ENCODE peak calls at places on chromosome 16, in ten cellular contexts. One of them, this sample, is unnamed.

GRCh38 chr16:68995011-68995504 is 110.4 kb upstream of the HAS3 start:
- DNase-seq in HFFc6: peak; percentile 69
- DNase-seq in endothelial cell: peak; percentile 7
- DNase-seq in ecto neural progenitor cell: no peak
- DNase-seq in heart right ventricle: no peak
- DNase-seq in AG09319: no peak
- DNase-seq in IMR-90: peak; percentile 58
- DNase-seq in neural crest cell: no peak
- DNase-seq in stimulated activated naive CD8-positive, alpha-beta T cell treated with anti-CD3 and anti-CD28 coated beads, Interleukin-15, amount 100 ng/mL, for 72 hours: no peak
- DNase-seq in aorta: no peak
- DNase-seq in this sample: no peak

GRCh38 chr16:48365030-48365600 is 20.1 kb downstream of the SIAH1 start:
- DNase-seq in aorta: no peak
- DNase-seq in endothelial cell: no peak
- DNase-seq in stimulated activated naive CD8-positive, alpha-beta T cell treated with anti-CD3 and anti-CD28 coated beads, Interleukin-15, amount 100 ng/mL, for 72 hours: no peak
- DNase-seq in HFFc6: no peak
- DNase-seq in AG09319: no peak
- DNase-seq in IMR-90: no peak
- DNase-seq in ecto neural progenitor cell: no peak
- DNase-seq in neural crest cell: no peak
- DNase-seq in heart right ventricle: no peak
- DNase-seq in this sample: no peak

GRCh38 chr16:67128417-67128816 is 18.7 kb downstream of the PHAF1 start:
- DNase-seq in neural crest cell: no peak
- DNase-seq in aorta: no peak
- DNase-seq in ecto neural progenitor cell: no peak
- DNase-seq in IMR-90: no peak
- DNase-seq in endothelial cell: no peak
- DNase-seq in heart right ventricle: no peak
- DNase-seq in HFFc6: no peak
- DNase-seq in stimulated activated naive CD8-positive, alpha-beta T cell treated with anti-CD3 and anti-CD28 coated beads, Interleukin-15, amount 100 ng/mL, for 72 hours: no peak
- DNase-seq in AG09319: no peak
- DNase-seq in this sample: no peak

GRCh38 chr16:28859326-28859725 is 4.3 kb upstream of the SH2B1 start:
- DNase-seq in neural crest cell: no peak
- DNase-seq in IMR-90: no peak
- DNase-seq in AG09319: no peak
- DNase-seq in heart right ventricle: no peak
- DNase-seq in ecto neural progenitor cell: no peak
- DNase-seq in HFFc6: no peak
- DNase-seq in endothelial cell: no peak
- DNase-seq in stimulated activated naive CD8-positive, alpha-beta T cell treated with anti-CD3 and anti-CD28 coated beads, Interleukin-15, amount 100 ng/mL, for 72 hours: no peak
- DNase-seq in aorta: no peak
- DNase-seq in this sample: no peak

GRCh38 chr16:3690991-3691720 is 26.2 kb downstream of the TRAP1 start:
- DNase-seq in IMR-90: no peak
- DNase-seq in heart right ventricle: no peak
- DNase-seq in neural crest cell: no peak
- DNase-seq in endothelial cell: no peak
- DNase-seq in AG09319: no peak
- DNase-seq in aorta: peak; percentile 70
- DNase-seq in ecto neural progenitor cell: no peak
- DNase-seq in stimulated activated naive CD8-positive, alpha-beta T cell treated with anti-CD3 and anti-CD28 coated beads, Interleukin-15, amount 100 ng/mL, for 72 hours: no peak
- DNase-seq in HFFc6: no peak
- DNase-seq in this sample: no peak

GRCh38 chr16:11180489-11180888 is 75.5 kb downstream of the SOCS1 start:
- DNase-seq in IMR-90: no peak
- DNase-seq in ecto neural progenitor cell: no peak
- DNase-seq in endothelial cell: no peak
- DNase-seq in HFFc6: no peak
- DNase-seq in heart right ventricle: no peak
- DNase-seq in stimulated activated naive CD8-positive, alpha-beta T cell treated with anti-CD3 and anti-CD28 coated beads, Interleukin-15, amount 100 ng/mL, for 72 hours: no peak
- DNase-seq in aorta: no peak
- DNase-seq in AG09319: no peak
- DNase-seq in neural crest cell: no peak
- DNase-seq in this sample: no peak

GRCh38 chr16:19284207-19284606 is 1.3 kb upstream of the CLEC19A start:
- DNase-seq in ecto neural progenitor cell: no peak
- DNase-seq in AG09319: no peak
- DNase-seq in endothelial cell: no peak
- DNase-seq in heart right ventricle: no peak
- DNase-seq in IMR-90: no peak
- DNase-seq in stimulated activated naive CD8-positive, alpha-beta T cell treated with anti-CD3 and anti-CD28 coated beads, Interleukin-15, amount 100 ng/mL, for 72 hours: no peak
- DNase-seq in neural crest cell: no peak
- DNase-seq in aorta: no peak
- DNase-seq in HFFc6: no peak
- DNase-seq in this sample: no peak

GRCh38 chr16:82229800-82230619 is 60.0 kb upstream of the MPHOSPH6 start:
- DNase-seq in neural crest cell: peak; percentile 81
- DNase-seq in IMR-90: peak; percentile 70
- DNase-seq in HFFc6: peak; percentile 64
- DNase-seq in ecto neural progenitor cell: peak; percentile 79
- DNase-seq in AG09319: peak; percentile 69
- DNase-seq in stimulated activated naive CD8-positive, alpha-beta T cell treated with anti-CD3 and anti-CD28 coated beads, Interleukin-15, amount 100 ng/mL, for 72 hours: peak; percentile 39
- DNase-seq in heart right ventricle: peak; percentile 63
- DNase-seq in aorta: no peak
- DNase-seq in endothelial cell: peak; percentile 88
- DNase-seq in this sample: no peak

GRCh38 chr16:88585269-88585668 is 15.1 kb downstream of the ZC3H18 start:
- DNase-seq in neural crest cell: no peak
- DNase-seq in heart right ventricle: no peak
- DNase-seq in stimulated activated naive CD8-positive, alpha-beta T cell treated with anti-CD3 and anti-CD28 coated beads, Interleukin-15, amount 100 ng/mL, for 72 hours: no peak
- DNase-seq in AG09319: no peak
- DNase-seq in IMR-90: no peak
- DNase-seq in HFFc6: no peak
- DNase-seq in endothelial cell: no peak
- DNase-seq in ecto neural progenitor cell: no peak
- DNase-seq in aorta: no peak
- DNase-seq in this sample: no peak

GRCh38 chr16:12901204-12901596 is 198 bp upstream of the SHISA9 start:
- DNase-seq in ecto neural progenitor cell: peak; percentile 86
- DNase-seq in AG09319: no peak
- DNase-seq in IMR-90: no peak
- DNase-seq in heart right ventricle: no peak
- DNase-seq in aorta: no peak
- DNase-seq in neural crest cell: peak; percentile 23
- DNase-seq in endothelial cell: peak; percentile 34
- DNase-seq in stimulated activated naive CD8-positive, alpha-beta T cell treated with anti-CD3 and anti-CD28 coated beads, Interleukin-15, amount 100 ng/mL, for 72 hours: no peak
- DNase-seq in HFFc6: no peak
- DNase-seq in this sample: no peak

GRCh38 chr16:81940781-81941560 is 70.3 kb downstream of the SDR42E1 start:
- DNase-seq in HFFc6: peak; percentile 67
- DNase-seq in heart right ventricle: no peak
- DNase-seq in ecto neural progenitor cell: no peak
- DNase-seq in stimulated activated naive CD8-positive, alpha-beta T cell treated with anti-CD3 and anti-CD28 coated beads, Interleukin-15, amount 100 ng/mL, for 72 hours: no peak
- DNase-seq in neural crest cell: no peak
- DNase-seq in AG09319: peak; percentile 57
- DNase-seq in IMR-90: peak; percentile 64
- DNase-seq in aorta: no peak
- DNase-seq in endothelial cell: no peak
- DNase-seq in this sample: no peak

GRCh38 chr16:73527191-73527590 is 479.3 kb upstream of the ZFHX3 start:
- DNase-seq in endothelial cell: no peak
- DNase-seq in AG09319: no peak
- DNase-seq in aorta: no peak
- DNase-seq in IMR-90: peak; percentile 1
- DNase-seq in ecto neural progenitor cell: no peak
- DNase-seq in HFFc6: no peak
- DNase-seq in neural crest cell: no peak
- DNase-seq in stimulated activated naive CD8-positive, alpha-beta T cell treated with anti-CD3 and anti-CD28 coated beads, Interleukin-15, amount 100 ng/mL, for 72 hours: no peak
- DNase-seq in heart right ventricle: no peak
- DNase-seq in this sample: no peak

GRCh38 chr16:11128211-11129123 is 127.5 kb downstream of the SOCS1 start:
- DNase-seq in IMR-90: peak; percentile 79
- DNase-seq in neural crest cell: no peak
- DNase-seq in HFFc6: peak; percentile 41
- DNase-seq in stimulated activated naive CD8-positive, alpha-beta T cell treated with anti-CD3 and anti-CD28 coated beads, Interleukin-15, amount 100 ng/mL, for 72 hours: no peak
- DNase-seq in aorta: no peak
- DNase-seq in ecto neural progenitor cell: no peak
- DNase-seq in AG09319: peak; percentile 23
- DNase-seq in heart right ventricle: peak; percentile 65
- DNase-seq in endothelial cell: no peak
- DNase-seq in this sample: no peak

GRCh38 chr16:81625544-81626152 is 153.4 kb upstream of the PLCG2 start:
- DNase-seq in AG09319: no peak
- DNase-seq in neural crest cell: no peak
- DNase-seq in IMR-90: peak; percentile 43
- DNase-seq in endothelial cell: no peak
- DNase-seq in stimulated activated naive CD8-positive, alpha-beta T cell treated with anti-CD3 and anti-CD28 coated beads, Interleukin-15, amount 100 ng/mL, for 72 hours: no peak
- DNase-seq in heart right ventricle: peak; percentile 59
- DNase-seq in ecto neural progenitor cell: no peak
- DNase-seq in aorta: peak; percentile 88
- DNase-seq in HFFc6: peak; percentile 38
- DNase-seq in this sample: peak; percentile 41

GRCh38 chr16:65679785-65680184 is 557.9 kb upstream of the CDH11 start:
- DNase-seq in AG09319: no peak
- DNase-seq in neural crest cell: no peak
- DNase-seq in aorta: no peak
- DNase-seq in heart right ventricle: no peak
- DNase-seq in HFFc6: no peak
- DNase-seq in endothelial cell: no peak
- DNase-seq in stimulated activated naive CD8-positive, alpha-beta T cell treated with anti-CD3 and anti-CD28 coated beads, Interleukin-15, amount 100 ng/mL, for 72 hours: no peak
- DNase-seq in ecto neural progenitor cell: no peak
- DNase-seq in IMR-90: no peak
- DNase-seq in this sample: no peak

GRCh38 chr16:56748826-56749225 is 18.9 kb downstream of the NUP93 start:
- DNase-seq in HFFc6: no peak
- DNase-seq in endothelial cell: no peak
- DNase-seq in AG09319: no peak
- DNase-seq in ecto neural progenitor cell: no peak
- DNase-seq in heart right ventricle: no peak
- DNase-seq in neural crest cell: no peak
- DNase-seq in stimulated activated naive CD8-positive, alpha-beta T cell treated with anti-CD3 and anti-CD28 coated beads, Interleukin-15, amount 100 ng/mL, for 72 hours: no peak
- DNase-seq in IMR-90: no peak
- DNase-seq in aorta: no peak
- DNase-seq in this sample: no peak

GRCh38 chr16:86002178-86002577 is 103.2 kb downstream of the IRF8 start:
- DNase-seq in HFFc6: no peak
- DNase-seq in heart right ventricle: no peak
- DNase-seq in endothelial cell: no peak
- DNase-seq in neural crest cell: no peak
- DNase-seq in AG09319: no peak
- DNase-seq in ecto neural progenitor cell: no peak
- DNase-seq in IMR-90: no peak
- DNase-seq in aorta: no peak
- DNase-seq in stimulated activated naive CD8-positive, alpha-beta T cell treated with anti-CD3 and anti-CD28 coated beads, Interleukin-15, amount 100 ng/mL, for 72 hours: no peak
- DNase-seq in this sample: no peak

GRCh38 chr16:47029724-47030123 is 56.2 kb upstream of the DNAJA2 start:
- DNase-seq in AG09319: no peak
- DNase-seq in aorta: no peak
- DNase-seq in neural crest cell: no peak
- DNase-seq in stimulated activated naive CD8-positive, alpha-beta T cell treated with anti-CD3 and anti-CD28 coated beads, Interleukin-15, amount 100 ng/mL, for 72 hours: no peak
- DNase-seq in IMR-90: no peak
- DNase-seq in ecto neural progenitor cell: no peak
- DNase-seq in endothelial cell: no peak
- DNase-seq in heart right ventricle: no peak
- DNase-seq in HFFc6: no peak
- DNase-seq in this sample: no peak

GRCh38 chr16:22938647-22939046 is 124.7 kb downstream of the HS3ST2 start:
- DNase-seq in stimulated activated naive CD8-positive, alpha-beta T cell treated with anti-CD3 and anti-CD28 coated beads, Interleukin-15, amount 100 ng/mL, for 72 hours: no peak
- DNase-seq in endothelial cell: no peak
- DNase-seq in ecto neural progenitor cell: no peak
- DNase-seq in heart right ventricle: no peak
- DNase-seq in aorta: no peak
- DNase-seq in HFFc6: peak; percentile 11
- DNase-seq in AG09319: no peak
- DNase-seq in IMR-90: no peak
- DNase-seq in neural crest cell: no peak
- DNase-seq in this sample: no peak

GRCh38 chr16:49637933-49638695 is 217.8 kb downstream of the ZNF423 start:
- DNase-seq in AG09319: no peak
- DNase-seq in endothelial cell: no peak
- DNase-seq in IMR-90: no peak
- DNase-seq in ecto neural progenitor cell: no peak
- DNase-seq in neural crest cell: no peak
- DNase-seq in stimulated activated naive CD8-positive, alpha-beta T cell treated with anti-CD3 and anti-CD28 coated beads, Interleukin-15, amount 100 ng/mL, for 72 hours: no peak
- DNase-seq in heart right ventricle: no peak
- DNase-seq in HFFc6: no peak
- DNase-seq in aorta: peak; percentile 75
- DNase-seq in this sample: no peak

GRCh38 chr16:83952940-83953795 is at the start of gene OSGIN1:
- DNase-seq in aorta: peak; percentile 98
- DNase-seq in endothelial cell: no peak
- DNase-seq in stimulated activated naive CD8-positive, alpha-beta T cell treated with anti-CD3 and anti-CD28 coated beads, Interleukin-15, amount 100 ng/mL, for 72 hours: peak; percentile 64
- DNase-seq in neural crest cell: peak; percentile 61
- DNase-seq in AG09319: peak; percentile 89
- DNase-seq in ecto neural progenitor cell: peak; percentile 63
- DNase-seq in HFFc6: peak; percentile 92
- DNase-seq in heart right ventricle: peak; percentile 94
- DNase-seq in IMR-90: peak; percentile 93
- DNase-seq in this sample: peak; percentile 73

GRCh38 chr16:86762035-86762550 is 183.7 kb downstream of the FOXL1 start:
- DNase-seq in endothelial cell: no peak
- DNase-seq in heart right ventricle: no peak
- DNase-seq in stimulated activated naive CD8-positive, alpha-beta T cell treated with anti-CD3 and anti-CD28 coated beads, Interleukin-15, amount 100 ng/mL, for 72 hours: no peak
- DNase-seq in ecto neural progenitor cell: no peak
- DNase-seq in neural crest cell: no peak
- DNase-seq in aorta: no peak
- DNase-seq in IMR-90: no peak
- DNase-seq in HFFc6: no peak
- DNase-seq in AG09319: no peak
- DNase-seq in this sample: no peak

GRCh38 chr16:850668-851067 is 50.1 kb upstream of the GNG13 start:
- DNase-seq in aorta: no peak
- DNase-seq in stimulated activated naive CD8-positive, alpha-beta T cell treated with anti-CD3 and anti-CD28 coated beads, Interleukin-15, amount 100 ng/mL, for 72 hours: no peak
- DNase-seq in IMR-90: no peak
- DNase-seq in neural crest cell: no peak
- DNase-seq in heart right ventricle: no peak
- DNase-seq in ecto neural progenitor cell: no peak
- DNase-seq in HFFc6: no peak
- DNase-seq in AG09319: no peak
- DNase-seq in endothelial cell: no peak
- DNase-seq in this sample: no peak

GRCh38 chr16:74982303-74982702 is 2.6 kb downstream of the WDR59 start:
- DNase-seq in neural crest cell: no peak
- DNase-seq in ecto neural progenitor cell: no peak
- DNase-seq in heart right ventricle: no peak
- DNase-seq in stimulated activated naive CD8-positive, alpha-beta T cell treated with anti-CD3 and anti-CD28 coated beads, Interleukin-15, amount 100 ng/mL, for 72 hours: no peak
- DNase-seq in AG09319: no peak
- DNase-seq in aorta: no peak
- DNase-seq in IMR-90: no peak
- DNase-seq in HFFc6: no peak
- DNase-seq in endothelial cell: no peak
- DNase-seq in this sample: no peak